ENCODE peak calls at places on chromosomes 6 and 20, in five cellular contexts. One of them, this sample, is unnamed.

GRCh38 chr6:7173843-7174503 is 66.2 kb downstream of the RREB1 start:
- DNase-seq in AG10803: no peak
- DNase-seq in heart left ventricle: peak; percentile 38
- DNase-seq in AG04450: no peak
- DNase-seq in fibroblast of the aortic adventitia: no peak
- DNase-seq in this sample: no peak

GRCh38 chr20:59939052-59939878 is 840 bp downstream of the PPP1R3D start:
- DNase-seq in AG10803: no peak
- DNase-seq in heart left ventricle: peak; percentile 18
- DNase-seq in AG04450: no peak
- DNase-seq in fibroblast of the aortic adventitia: peak; percentile 9
- DNase-seq in this sample: no peak

GRCh38 chr6:93210908-93211307 is 208.5 kb downstream of the EPHA7 start:
- DNase-seq in AG10803: no peak
- DNase-seq in heart left ventricle: no peak
- DNase-seq in AG04450: no peak
- DNase-seq in fibroblast of the aortic adventitia: no peak
- DNase-seq in this sample: no peak

GRCh38 chr6:73579851-73580246 is 59.0 kb upstream of the EEF1A1 start:
- DNase-seq in AG10803: peak; percentile 97
- DNase-seq in heart left ventricle: peak; percentile 48
- DNase-seq in AG04450: peak; percentile 76
- DNase-seq in fibroblast of the aortic adventitia: peak; percentile 98
- DNase-seq in this sample: peak; percentile 63

GRCh38 chr6:47651505-47651944 is 46.9 kb upstream of the ADGRF4 start:
- DNase-seq in AG10803: peak; percentile 52
- DNase-seq in heart left ventricle: no peak
- DNase-seq in AG04450: peak; percentile 16
- DNase-seq in fibroblast of the aortic adventitia: peak; percentile 80
- DNase-seq in this sample: no peak

GRCh38 chr20:38827770-38828281 is 22.3 kb downstream of the PPP1R16B start:
- DNase-seq in AG10803: no peak
- DNase-seq in heart left ventricle: no peak
- DNase-seq in AG04450: no peak
- DNase-seq in fibroblast of the aortic adventitia: no peak
- DNase-seq in this sample: no peak

GRCh38 chr6:7672066-7673062 is 53.5 kb upstream of the BMP6 start:
- DNase-seq in AG10803: peak; percentile 18
- DNase-seq in heart left ventricle: no peak
- DNase-seq in AG04450: no peak
- DNase-seq in fibroblast of the aortic adventitia: peak; percentile 16
- DNase-seq in this sample: no peak

GRCh38 chr20:44336086-44336485 is 757 bp upstream of the R3HDML start:
- DNase-seq in AG10803: no peak
- DNase-seq in heart left ventricle: no peak
- DNase-seq in AG04450: no peak
- DNase-seq in fibroblast of the aortic adventitia: no peak
- DNase-seq in this sample: no peak

GRCh38 chr20:47620808-47621805 is 119.4 kb downstream of the NCOA3 start:
- DNase-seq in AG10803: peak; percentile 72
- DNase-seq in heart left ventricle: no peak
- DNase-seq in AG04450: peak; percentile 37
- DNase-seq in fibroblast of the aortic adventitia: peak; percentile 89
- DNase-seq in this sample: peak; percentile 37

GRCh38 chr6:118660218-118660569 is 8.8 kb upstream of the CEP85L start:
- DNase-seq in AG10803: no peak
- DNase-seq in heart left ventricle: no peak
- DNase-seq in AG04450: no peak
- DNase-seq in fibroblast of the aortic adventitia: no peak
- DNase-seq in this sample: no peak

GRCh38 chr6:14454467-14454763 is 336.8 kb downstream of the CD83 start:
- DNase-seq in AG10803: no peak
- DNase-seq in heart left ventricle: no peak
- DNase-seq in AG04450: no peak
- DNase-seq in fibroblast of the aortic adventitia: no peak
- DNase-seq in this sample: no peak

GRCh38 chr6:140462495-140463311 is 1088.3 kb upstream of the CITED2 start:
- DNase-seq in AG10803: peak; percentile 90
- DNase-seq in heart left ventricle: no peak
- DNase-seq in AG04450: no peak
- DNase-seq in fibroblast of the aortic adventitia: peak; percentile 77
- DNase-seq in this sample: no peak

GRCh38 chr6:122454673-122455072 is 16.9 kb downstream of the SERINC1 start:
- DNase-seq in AG10803: no peak
- DNase-seq in heart left ventricle: no peak
- DNase-seq in AG04450: no peak
- DNase-seq in fibroblast of the aortic adventitia: no peak
- DNase-seq in this sample: no peak

GRCh38 chr6:128882991-128883571 is at the start of gene LAMA2:
- DNase-seq in AG10803: peak; percentile 81
- DNase-seq in heart left ventricle: peak; percentile 90
- DNase-seq in AG04450: peak; percentile 29
- DNase-seq in fibroblast of the aortic adventitia: peak; percentile 78
- DNase-seq in this sample: peak; percentile 25

GRCh38 chr20:19783966-19784401 is 25.9 kb downstream of the RIN2 start:
- DNase-seq in AG10803: peak; percentile 76
- DNase-seq in heart left ventricle: peak; percentile 44
- DNase-seq in AG04450: peak; percentile 59
- DNase-seq in fibroblast of the aortic adventitia: peak; percentile 56
- DNase-seq in this sample: peak; percentile 16

GRCh38 chr6:63805808-63806572 is 170.4 kb downstream of the PHF3 start:
- DNase-seq in AG10803: peak; percentile 83
- DNase-seq in heart left ventricle: no peak
- DNase-seq in AG04450: peak; percentile 78
- DNase-seq in fibroblast of the aortic adventitia: peak; percentile 87
- DNase-seq in this sample: peak; percentile 81

GRCh38 chr6:71080151-71080550 is 123.3 kb upstream of the B3GAT2 start:
- DNase-seq in AG10803: no peak
- DNase-seq in heart left ventricle: no peak
- DNase-seq in AG04450: no peak
- DNase-seq in fibroblast of the aortic adventitia: no peak
- DNase-seq in this sample: no peak

GRCh38 chr20:46651091-46651962 is at the start of gene SLC13A3:
- DNase-seq in AG10803: no peak
- DNase-seq in heart left ventricle: no peak
- DNase-seq in AG04450: no peak
- DNase-seq in fibroblast of the aortic adventitia: no peak
- DNase-seq in this sample: no peak

GRCh38 chr20:35006009-35006408 is 50.3 kb downstream of the MYH7B start:
- DNase-seq in AG10803: no peak
- DNase-seq in heart left ventricle: no peak
- DNase-seq in AG04450: no peak
- DNase-seq in fibroblast of the aortic adventitia: no peak
- DNase-seq in this sample: no peak

GRCh38 chr20:51042064-51042463 is 19.2 kb upstream of the KCNG1 start:
- DNase-seq in AG10803: no peak
- DNase-seq in heart left ventricle: no peak
- DNase-seq in AG04450: no peak
- DNase-seq in fibroblast of the aortic adventitia: no peak
- DNase-seq in this sample: no peak

GRCh38 chr6:32194825-32195651 is 2.6 kb upstream of the GPSM3 start:
- DNase-seq in AG10803: peak; percentile 61
- DNase-seq in heart left ventricle: no peak
- DNase-seq in AG04450: no peak
- DNase-seq in fibroblast of the aortic adventitia: peak; percentile 74
- DNase-seq in this sample: no peak

GRCh38 chr6:43737272-43738081 is 32.5 kb upstream of the VEGFA start:
- DNase-seq in AG10803: peak; percentile 29
- DNase-seq in heart left ventricle: peak; percentile 49
- DNase-seq in AG04450: peak; percentile 8
- DNase-seq in fibroblast of the aortic adventitia: no peak
- DNase-seq in this sample: no peak

GRCh38 chr6:43172127-43173007 is 1.3 kb downstream of the SRF start:
- DNase-seq in AG10803: no peak
- DNase-seq in heart left ventricle: peak; percentile 51
- DNase-seq in AG04450: no peak
- DNase-seq in fibroblast of the aortic adventitia: peak; percentile 31
- DNase-seq in this sample: no peak

GRCh38 chr6:31578461-31579118 is 3.2 kb downstream of the TNF start:
- DNase-seq in AG10803: no peak
- DNase-seq in heart left ventricle: no peak
- DNase-seq in AG04450: no peak
- DNase-seq in fibroblast of the aortic adventitia: no peak
- DNase-seq in this sample: no peak

GRCh38 chr6:18515767-18516166 is 128.6 kb downstream of the RNF144B start:
- DNase-seq in AG10803: no peak
- DNase-seq in heart left ventricle: no peak
- DNase-seq in AG04450: no peak
- DNase-seq in fibroblast of the aortic adventitia: no peak
- DNase-seq in this sample: no peak

GRCh38 chr6:7615611-7616383 is 25.8 kb downstream of the SNRNP48 start:
- DNase-seq in AG10803: peak; percentile 62
- DNase-seq in heart left ventricle: peak; percentile 43
- DNase-seq in AG04450: no peak
- DNase-seq in fibroblast of the aortic adventitia: peak; percentile 81
- DNase-seq in this sample: peak; percentile 30

GRCh38 chr20:18019068-18019467 is 38.6 kb downstream of the OVOL2 start:
- DNase-seq in AG10803: peak; percentile 9
- DNase-seq in heart left ventricle: no peak
- DNase-seq in AG04450: no peak
- DNase-seq in fibroblast of the aortic adventitia: peak; percentile 16
- DNase-seq in this sample: no peak

GRCh38 chr6:106520711-106521367 is 108.5 kb downstream of the RTN4IP1 start:
- DNase-seq in AG10803: no peak
- DNase-seq in heart left ventricle: no peak
- DNase-seq in AG04450: no peak
- DNase-seq in fibroblast of the aortic adventitia: no peak
- DNase-seq in this sample: no peak

GRCh38 chr6:111258615-111259088 is 171.3 kb downstream of the SLC16A10 start:
- DNase-seq in AG10803: peak; percentile 73
- DNase-seq in heart left ventricle: no peak
- DNase-seq in AG04450: no peak
- DNase-seq in fibroblast of the aortic adventitia: no peak
- DNase-seq in this sample: no peak

GRCh38 chr6:43493833-43494232 is 16.3 kb downstream of the LRRC73 start:
- DNase-seq in AG10803: no peak
- DNase-seq in heart left ventricle: no peak
- DNase-seq in AG04450: no peak
- DNase-seq in fibroblast of the aortic adventitia: no peak
- DNase-seq in this sample: no peak

GRCh38 chr20:49097159-49097558 is 51.0 kb downstream of the CSE1L start:
- DNase-seq in AG10803: no peak
- DNase-seq in heart left ventricle: no peak
- DNase-seq in AG04450: no peak
- DNase-seq in fibroblast of the aortic adventitia: no peak
- DNase-seq in this sample: no peak

GRCh38 chr6:150924808-150925654 is 59.5 kb downstream of the MTHFD1L start:
- DNase-seq in AG10803: peak; percentile 83
- DNase-seq in heart left ventricle: no peak
- DNase-seq in AG04450: no peak
- DNase-seq in fibroblast of the aortic adventitia: peak; percentile 90
- DNase-seq in this sample: no peak

GRCh38 chr6:150930816-150931215 is 65.3 kb downstream of the MTHFD1L start:
- DNase-seq in AG10803: peak; percentile 95
- DNase-seq in heart left ventricle: no peak
- DNase-seq in AG04450: peak; percentile 70
- DNase-seq in fibroblast of the aortic adventitia: peak; percentile 96
- DNase-seq in this sample: no peak

GRCh38 chr6:150929403-150929802 is 63.9 kb downstream of the MTHFD1L start:
- DNase-seq in AG10803: peak; percentile 32
- DNase-seq in heart left ventricle: no peak
- DNase-seq in AG04450: no peak
- DNase-seq in fibroblast of the aortic adventitia: peak; percentile 17
- DNase-seq in this sample: no peak

GRCh38 chr6:150925655-150925928 is 60.1 kb downstream of the MTHFD1L start:
- DNase-seq in AG10803: peak; percentile 77
- DNase-seq in heart left ventricle: no peak
- DNase-seq in AG04450: no peak
- DNase-seq in fibroblast of the aortic adventitia: no peak
- DNase-seq in this sample: no peak

DNA sequence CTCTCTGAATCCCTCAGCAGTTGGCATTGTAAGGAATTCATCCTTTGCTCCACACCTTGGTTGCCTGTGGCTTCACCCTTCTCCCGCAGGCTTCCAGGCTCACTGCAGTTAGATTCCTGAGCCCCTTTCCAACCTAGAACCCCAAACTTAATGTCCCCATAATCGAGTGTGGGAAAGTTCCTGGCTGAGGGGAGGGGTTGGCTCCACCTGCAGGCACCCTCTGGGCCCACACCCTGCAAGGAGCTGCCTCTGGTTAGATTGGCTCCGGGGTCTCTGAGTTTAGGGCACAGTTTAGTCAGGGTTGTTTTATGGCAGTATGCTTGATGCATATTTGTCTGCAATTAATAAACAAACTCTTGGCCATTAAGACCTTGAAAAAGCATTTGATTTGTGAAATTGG is 63.4 kb downstream of the MTHFD1L start:
- DNase-seq in AG10803: no peak
- DNase-seq in heart left ventricle: no peak
- DNase-seq in AG04450: no peak
- DNase-seq in fibroblast of the aortic adventitia: no peak
- DNase-seq in this sample: no peak
- TF ChIP-seq CTCF in AG10803: no peak
- TF ChIP-seq CTCF in heart left ventricle: no peak
- TF ChIP-seq CTCF in AG04450: peak; percentile 42
- TF ChIP-seq CTCF in fibroblast of the aortic adventitia: peak; percentile 40
- TF ChIP-seq CTCF in this sample: peak; percentile 43

DNA sequence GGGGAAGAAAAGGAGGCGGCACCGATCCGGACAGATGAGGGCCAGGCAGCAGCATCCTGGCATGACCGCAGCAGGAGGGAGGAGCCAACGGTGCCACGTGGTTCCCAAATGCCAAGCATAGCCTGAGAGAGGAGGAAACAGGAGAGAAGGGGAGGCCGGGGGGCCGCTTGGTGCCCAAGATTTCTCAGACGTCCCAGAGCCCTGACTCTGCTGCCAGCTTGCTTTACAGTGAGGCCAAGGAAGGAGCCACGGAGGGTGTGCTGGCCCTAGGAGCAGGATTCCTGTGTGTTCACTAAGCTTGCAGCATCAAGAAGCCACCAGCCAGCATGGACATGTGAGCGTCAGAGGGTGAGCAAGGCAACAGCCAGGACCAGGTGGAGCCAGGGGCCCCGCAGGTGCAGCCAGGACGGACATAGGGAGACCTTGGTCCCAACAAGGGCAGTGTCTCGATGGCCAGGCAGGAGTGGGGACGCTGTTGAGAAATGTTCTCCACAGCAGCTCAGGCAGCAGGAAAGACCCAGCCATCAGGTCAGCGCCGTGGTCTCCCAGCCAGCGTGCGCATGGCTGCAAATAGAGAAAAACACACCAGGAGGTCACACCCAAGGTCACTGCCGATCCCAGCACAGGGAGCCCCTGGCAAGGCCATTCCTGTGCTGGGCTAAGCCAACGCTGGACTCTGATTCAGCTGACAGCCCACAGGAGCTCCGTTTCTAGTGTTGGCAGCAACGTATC is 143.7 kb downstream of the DLL1 start:
- DNase-seq in AG10803: no peak
- DNase-seq in heart left ventricle: no peak
- DNase-seq in AG04450: no peak
- DNase-seq in fibroblast of the aortic adventitia: no peak
- DNase-seq in this sample: no peak
- H3K4me3 ChIP-seq in AG10803: no peak overlapping the region
- H3K4me3 ChIP-seq in heart left ventricle: no peak overlapping the region
- H3K4me3 ChIP-seq in AG04450: no peak overlapping the region
- H3K4me3 ChIP-seq in fibroblast of the aortic adventitia: no peak overlapping the region
- H3K4me3 ChIP-seq in this sample: no peak overlapping the region

GRCh38 chr20:10902836-10903410 is 229.1 kb upstream of the JAG1 start:
- DNase-seq in AG10803: peak; percentile 96
- DNase-seq in heart left ventricle: no peak
- DNase-seq in AG04450: no peak
- DNase-seq in fibroblast of the aortic adventitia: peak; percentile 86
- DNase-seq in this sample: no peak
- TF ChIP-seq CTCF in AG10803: no peak
- TF ChIP-seq CTCF in heart left ventricle: no peak
- TF ChIP-seq CTCF in AG04450: no peak
- TF ChIP-seq CTCF in fibroblast of the aortic adventitia: no peak
- TF ChIP-seq CTCF in this sample: no peak

GRCh38 chr20:13222319-13222716 is 1.2 kb downstream of the ISM1 start:
- DNase-seq in AG10803: no peak
- DNase-seq in heart left ventricle: no peak
- DNase-seq in AG04450: no peak
- DNase-seq in fibroblast of the aortic adventitia: no peak
- DNase-seq in this sample: no peak
- H3K4me3 ChIP-seq in AG10803: no peak overlapping the region
- H3K4me3 ChIP-seq in heart left ventricle: peak overlapping the region; percentile 62
- H3K4me3 ChIP-seq in AG04450: no peak overlapping the region
- H3K4me3 ChIP-seq in fibroblast of the aortic adventitia: no peak overlapping the region
- H3K4me3 ChIP-seq in this sample: no peak overlapping the region

This sample was measured in HFF-Myc.